ENCODE peak calls at places on chromosome 5, in six cellular contexts. One of them, this sample, is unnamed.
A peak's percentile ranks its signal among the peaks of the same experiment; 100 is the strongest.

GRCh38 chr5:2030131-2030530 is 147.4 kb upstream of the IRX4 start:
- DNase-seq in HCT116: no peak
- DNase-seq in GM12878: no peak
- DNase-seq in SK-N-SH: no peak
- DNase-seq in fibroblast of lung: peak; percentile 23
- DNase-seq in H1: no peak
- DNase-seq in this sample: no peak

GRCh38 chr5:64229163-64229774 is 63.6 kb downstream of the RNF180 start:
- DNase-seq in HCT116: no peak
- DNase-seq in GM12878: no peak
- DNase-seq in SK-N-SH: peak; percentile 57
- DNase-seq in fibroblast of lung: peak; percentile 60
- DNase-seq in H1: no peak
- DNase-seq in this sample: no peak

GRCh38 chr5:143931986-143932385 is 120.0 kb downstream of the HMHB1 start:
- DNase-seq in HCT116: no peak
- DNase-seq in GM12878: no peak
- DNase-seq in SK-N-SH: no peak
- DNase-seq in fibroblast of lung: no peak
- DNase-seq in H1: no peak
- DNase-seq in this sample: no peak

GRCh38 chr5:14640765-14641164 is 23.8 kb upstream of the OTULIN start:
- DNase-seq in HCT116: no peak
- DNase-seq in GM12878: no peak
- DNase-seq in SK-N-SH: no peak
- DNase-seq in fibroblast of lung: no peak
- DNase-seq in H1: no peak
- DNase-seq in this sample: no peak

GRCh38 chr5:41925555-41925946 is 470 bp downstream of the FBXO4 start:
- DNase-seq in HCT116: no peak
- DNase-seq in GM12878: no peak
- DNase-seq in SK-N-SH: no peak
- DNase-seq in fibroblast of lung: peak; percentile 42
- DNase-seq in H1: no peak
- DNase-seq in this sample: peak; percentile 42

GRCh38 chr5:110258460-110258859 is 468.0 kb downstream of the TMEM232 start:
- DNase-seq in HCT116: no peak
- DNase-seq in GM12878: no peak
- DNase-seq in SK-N-SH: no peak
- DNase-seq in fibroblast of lung: peak; percentile 27
- DNase-seq in H1: no peak
- DNase-seq in this sample: no peak

GRCh38 chr5:65100846-65101678 is 332.3 kb downstream of the CWC27 start:
- DNase-seq in HCT116: peak; percentile 22
- DNase-seq in GM12878: no peak
- DNase-seq in SK-N-SH: peak; percentile 72
- DNase-seq in fibroblast of lung: peak; percentile 91
- DNase-seq in H1: peak; percentile 29
- DNase-seq in this sample: peak; percentile 8

GRCh38 chr5:57394421-57395210 is 88.0 kb downstream of the ACTBL2 start:
- DNase-seq in HCT116: no peak
- DNase-seq in GM12878: no peak
- DNase-seq in SK-N-SH: no peak
- DNase-seq in fibroblast of lung: no peak
- DNase-seq in H1: no peak
- DNase-seq in this sample: no peak

GRCh38 chr5:173924899-173925298 is 36.8 kb downstream of the CPEB4 start:
- DNase-seq in HCT116: no peak
- DNase-seq in GM12878: no peak
- DNase-seq in SK-N-SH: no peak
- DNase-seq in fibroblast of lung: no peak
- DNase-seq in H1: no peak
- DNase-seq in this sample: no peak

GRCh38 chr5:79133121-79133656 is 21.6 kb downstream of the BHMT start:
- DNase-seq in HCT116: peak; percentile 45
- DNase-seq in GM12878: no peak
- DNase-seq in SK-N-SH: peak; percentile 30
- DNase-seq in fibroblast of lung: peak; percentile 78
- DNase-seq in H1: no peak
- DNase-seq in this sample: no peak

GRCh38 chr5:53782620-53783019 is 222.2 kb downstream of the NDUFS4 start:
- DNase-seq in HCT116: no peak
- DNase-seq in GM12878: no peak
- DNase-seq in SK-N-SH: no peak
- DNase-seq in fibroblast of lung: no peak
- DNase-seq in H1: no peak
- DNase-seq in this sample: no peak

GRCh38 chr5:169270827-169271226 is 30.1 kb downstream of the SLIT3 start:
- DNase-seq in HCT116: no peak
- DNase-seq in GM12878: no peak
- DNase-seq in SK-N-SH: no peak
- DNase-seq in fibroblast of lung: no peak
- DNase-seq in H1: no peak
- DNase-seq in this sample: no peak

GRCh38 chr5:134567651-134568338 is 42.3 kb downstream of the JADE2 start:
- DNase-seq in HCT116: no peak
- DNase-seq in GM12878: no peak
- DNase-seq in SK-N-SH: no peak
- DNase-seq in fibroblast of lung: peak; percentile 64
- DNase-seq in H1: no peak
- DNase-seq in this sample: no peak

GRCh38 chr5:9544502-9545300 is 1.2 kb downstream of the SEMA5A start:
- DNase-seq in HCT116: no peak
- DNase-seq in GM12878: no peak
- DNase-seq in SK-N-SH: peak; percentile 85
- DNase-seq in fibroblast of lung: peak; percentile 85
- DNase-seq in H1: no peak
- DNase-seq in this sample: no peak

GRCh38 chr5:41876678-41877077 is 6.5 kb upstream of the OXCT1 start:
- DNase-seq in HCT116: no peak
- DNase-seq in GM12878: no peak
- DNase-seq in SK-N-SH: no peak
- DNase-seq in fibroblast of lung: no peak
- DNase-seq in H1: no peak
- DNase-seq in this sample: no peak

GRCh38 chr5:55711531-55712022 is 547 bp downstream of the SLC38A9 start:
- DNase-seq in HCT116: no peak
- DNase-seq in GM12878: no peak
- DNase-seq in SK-N-SH: no peak
- DNase-seq in fibroblast of lung: no peak
- DNase-seq in H1: no peak
- DNase-seq in this sample: no peak

GRCh38 chr5:80238778-80239679 is 16.8 kb downstream of the SERINC5 start:
- DNase-seq in HCT116: no peak
- DNase-seq in GM12878: no peak
- DNase-seq in SK-N-SH: peak; percentile 57
- DNase-seq in fibroblast of lung: peak; percentile 79
- DNase-seq in H1: no peak
- DNase-seq in this sample: peak; percentile 33

GRCh38 chr5:168273056-168273980 is 18.1 kb upstream of the WWC1 start:
- DNase-seq in HCT116: no peak
- DNase-seq in GM12878: no peak
- DNase-seq in SK-N-SH: peak; percentile 58
- DNase-seq in fibroblast of lung: no peak
- DNase-seq in H1: no peak
- DNase-seq in this sample: no peak

GRCh38 chr5:61232490-61232889 is 70.2 kb upstream of the SMIM15 start:
- DNase-seq in HCT116: no peak
- DNase-seq in GM12878: no peak
- DNase-seq in SK-N-SH: no peak
- DNase-seq in fibroblast of lung: peak; percentile 12
- DNase-seq in H1: no peak
- DNase-seq in this sample: no peak

GRCh38 chr5:10353241-10354047 is at the start of gene MARCHF6:
- DNase-seq in HCT116: peak; percentile 83
- DNase-seq in GM12878: peak; percentile 77
- DNase-seq in SK-N-SH: peak; percentile 95
- DNase-seq in fibroblast of lung: peak; percentile 87
- DNase-seq in H1: peak; percentile 86
- DNase-seq in this sample: peak; percentile 93

GRCh38 chr5:138469540-138470321 is 4.5 kb downstream of the EGR1 start:
- DNase-seq in HCT116: peak; percentile 88
- DNase-seq in GM12878: no peak
- DNase-seq in SK-N-SH: peak; percentile 39
- DNase-seq in fibroblast of lung: peak; percentile 83
- DNase-seq in H1: peak; percentile 31
- DNase-seq in this sample: no peak

GRCh38 chr5:108432024-108432423 is 50.1 kb upstream of the FBXL17 start:
- DNase-seq in HCT116: no peak
- DNase-seq in GM12878: no peak
- DNase-seq in SK-N-SH: no peak
- DNase-seq in fibroblast of lung: no peak
- DNase-seq in H1: no peak
- DNase-seq in this sample: no peak

GRCh38 chr5:112192886-112193285 is 226.2 kb downstream of the EPB41L4A start:
- DNase-seq in HCT116: no peak
- DNase-seq in GM12878: no peak
- DNase-seq in SK-N-SH: no peak
- DNase-seq in fibroblast of lung: peak; percentile 50
- DNase-seq in H1: no peak
- DNase-seq in this sample: no peak

GRCh38 chr5:173716058-173716682 is 99.7 kb upstream of the BOD1 start:
- DNase-seq in HCT116: no peak
- DNase-seq in GM12878: no peak
- DNase-seq in SK-N-SH: no peak
- DNase-seq in fibroblast of lung: no peak
- DNase-seq in H1: no peak
- DNase-seq in this sample: no peak

GRCh38 chr5:170634236-170634990 is 130.6 kb downstream of the KCNIP1 start:
- DNase-seq in HCT116: no peak
- DNase-seq in GM12878: no peak
- DNase-seq in SK-N-SH: no peak
- DNase-seq in fibroblast of lung: no peak
- DNase-seq in H1: no peak
- DNase-seq in this sample: no peak

GRCh38 chr5:54249210-54250028 is 61.0 kb downstream of the ARL15 start:
- DNase-seq in HCT116: no peak
- DNase-seq in GM12878: no peak
- DNase-seq in SK-N-SH: peak; percentile 8
- DNase-seq in fibroblast of lung: no peak
- DNase-seq in H1: no peak
- DNase-seq in this sample: peak; percentile 37

GRCh38 chr5:52989781-52990530 is 804 bp downstream of the ITGA2 start:
- DNase-seq in HCT116: peak; percentile 18
- DNase-seq in GM12878: no peak
- DNase-seq in SK-N-SH: peak; percentile 73
- DNase-seq in fibroblast of lung: peak; percentile 70
- DNase-seq in H1: no peak
- DNase-seq in this sample: peak; percentile 58

GRCh38 chr5:66952153-66952552 is 244.4 kb downstream of the CD180 start:
- DNase-seq in HCT116: no peak
- DNase-seq in GM12878: no peak
- DNase-seq in SK-N-SH: no peak
- DNase-seq in fibroblast of lung: no peak
- DNase-seq in H1: no peak
- DNase-seq in this sample: no peak

GRCh38 chr5:65822696-65823095 is 100.7 kb downstream of the NLN start:
- DNase-seq in HCT116: no peak
- DNase-seq in GM12878: no peak
- DNase-seq in SK-N-SH: no peak
- DNase-seq in fibroblast of lung: no peak
- DNase-seq in H1: no peak
- DNase-seq in this sample: no peak

GRCh38 chr5:81817980-81818379 is 67.1 kb upstream of the SSBP2 start:
- DNase-seq in HCT116: no peak
- DNase-seq in GM12878: no peak
- DNase-seq in SK-N-SH: no peak
- DNase-seq in fibroblast of lung: no peak
- DNase-seq in H1: no peak
- DNase-seq in this sample: peak; percentile 61

GRCh38 chr5:178474562-178475184 is 115.5 kb downstream of the COL23A1 start:
- DNase-seq in HCT116: no peak
- DNase-seq in GM12878: no peak
- DNase-seq in SK-N-SH: no peak
- DNase-seq in fibroblast of lung: no peak
- DNase-seq in H1: no peak
- DNase-seq in this sample: no peak

GRCh38 chr5:74185599-74185998 is 454.9 kb downstream of the ENC1 start:
- DNase-seq in HCT116: no peak
- DNase-seq in GM12878: no peak
- DNase-seq in SK-N-SH: peak; percentile 47
- DNase-seq in fibroblast of lung: no peak
- DNase-seq in H1: no peak
- DNase-seq in this sample: no peak

GRCh38 chr5:74183041-74183440 is 457.5 kb downstream of the ENC1 start:
- DNase-seq in HCT116: no peak
- DNase-seq in GM12878: no peak
- DNase-seq in SK-N-SH: no peak
- DNase-seq in fibroblast of lung: no peak
- DNase-seq in H1: no peak
- DNase-seq in this sample: no peak

GRCh38 chr5:74179701-74180100 is 460.8 kb downstream of the ENC1 start:
- DNase-seq in HCT116: no peak
- DNase-seq in GM12878: no peak
- DNase-seq in SK-N-SH: no peak
- DNase-seq in fibroblast of lung: no peak
- DNase-seq in H1: no peak
- DNase-seq in this sample: no peak

GRCh38 chr5:74184649-74185048 is 455.9 kb downstream of the ENC1 start:
- DNase-seq in HCT116: no peak
- DNase-seq in GM12878: no peak
- DNase-seq in SK-N-SH: no peak
- DNase-seq in fibroblast of lung: no peak
- DNase-seq in H1: no peak
- DNase-seq in this sample: no peak

GRCh38 chr5:74182603-74183002 is 457.9 kb downstream of the ENC1 start:
- DNase-seq in HCT116: no peak
- DNase-seq in GM12878: no peak
- DNase-seq in SK-N-SH: no peak
- DNase-seq in fibroblast of lung: no peak
- DNase-seq in H1: no peak
- DNase-seq in this sample: no peak
- H2AFZ ChIP-seq in HCT116: no peak overlapping the region
- H2AFZ ChIP-seq in GM12878: no peak overlapping the region
- H2AFZ ChIP-seq in SK-N-SH: no peak overlapping the region
- H2AFZ ChIP-seq in fibroblast of lung: no peak overlapping the region
- H2AFZ ChIP-seq in H1: no peak overlapping the region
- H2AFZ ChIP-seq in this sample: no peak overlapping the region

GRCh38 chr5:141001466-141001853 is 35.2 kb downstream of the PCDHAC2 start:
- DNase-seq in HCT116: peak; percentile 40
- DNase-seq in GM12878: no peak
- DNase-seq in SK-N-SH: peak; percentile 61
- DNase-seq in fibroblast of lung: no peak
- DNase-seq in H1: no peak
- DNase-seq in this sample: no peak
- H2AFZ ChIP-seq in HCT116: peak overlapping the region; percentile 89
- H2AFZ ChIP-seq in GM12878: no peak overlapping the region
- H2AFZ ChIP-seq in SK-N-SH: peak overlapping the region; percentile 73
- H2AFZ ChIP-seq in fibroblast of lung: peak overlapping the region; percentile 20
- H2AFZ ChIP-seq in H1: no peak overlapping the region
- H2AFZ ChIP-seq in this sample: no peak overlapping the region

GRCh38 chr5:177346820-177347219 is 4.6 kb downstream of the LMAN2 start:
- DNase-seq in HCT116: no peak
- DNase-seq in GM12878: no peak
- DNase-seq in SK-N-SH: no peak
- DNase-seq in fibroblast of lung: no peak
- DNase-seq in H1: no peak
- DNase-seq in this sample: no peak
- H2AFZ ChIP-seq in HCT116: no peak overlapping the region
- H2AFZ ChIP-seq in GM12878: no peak overlapping the region
- H2AFZ ChIP-seq in SK-N-SH: no peak overlapping the region
- H2AFZ ChIP-seq in fibroblast of lung: no peak overlapping the region
- H2AFZ ChIP-seq in H1: no peak overlapping the region
- H2AFZ ChIP-seq in this sample: no peak overlapping the region

GRCh38 chr5:115875447-115875846 is 33.7 kb downstream of the AP3S1 start:
- DNase-seq in HCT116: no peak
- DNase-seq in GM12878: no peak
- DNase-seq in SK-N-SH: no peak
- DNase-seq in fibroblast of lung: no peak
- DNase-seq in H1: no peak
- DNase-seq in this sample: no peak
- H2AFZ ChIP-seq in HCT116: no peak overlapping the region
- H2AFZ ChIP-seq in GM12878: no peak overlapping the region
- H2AFZ ChIP-seq in SK-N-SH: no peak overlapping the region
- H2AFZ ChIP-seq in fibroblast of lung: no peak overlapping the region
- H2AFZ ChIP-seq in H1: no peak overlapping the region
- H2AFZ ChIP-seq in this sample: no peak overlapping the region

This sample was measured in DND-41.